ENCODE peak calls at places on chromosomes 12 and 14, in nine cellular contexts. One of them, this sample, is unnamed.

GRCh38 chr12:113403435-113404415 is at the start of gene SDS:
- DNase-seq in hepatocyte: peak
- DNase-seq in osteocyte: no peak
- DNase-seq in Calu3: peak
- DNase-seq in Peyer's patch: no peak
- DNase-seq in tibial nerve: no peak
- DNase-seq in vagina: no peak
- DNase-seq in dorsolateral prefrontal cortex: peak
- DNase-seq in psoas muscle: no peak
- DNase-seq in this sample: no peak

GRCh38 chr14:85024931-85025330 is 505.0 kb upstream of the FLRT2 start:
- DNase-seq in tibial nerve: no peak
- DNase-seq in dorsolateral prefrontal cortex: no peak
- DNase-seq in osteocyte: no peak
- DNase-seq in Calu3: no peak
- DNase-seq in Peyer's patch: no peak
- DNase-seq in hepatocyte: no peak
- DNase-seq in psoas muscle: no peak
- DNase-seq in vagina: no peak
- DNase-seq in this sample: no peak

GRCh38 chr12:104938371-104938770 is 19.7 kb downstream of the SLC41A2 start:
- DNase-seq in vagina: no peak
- DNase-seq in psoas muscle: no peak
- DNase-seq in tibial nerve: no peak
- DNase-seq in osteocyte: no peak
- DNase-seq in Calu3: no peak
- DNase-seq in Peyer's patch: no peak
- DNase-seq in hepatocyte: no peak
- DNase-seq in dorsolateral prefrontal cortex: no peak
- DNase-seq in this sample: no peak

GRCh38 chr12:92649511-92650227 is 53.1 kb upstream of the PLEKHG7 start:
- DNase-seq in hepatocyte: peak
- DNase-seq in vagina: no peak
- DNase-seq in Peyer's patch: no peak
- DNase-seq in Calu3: peak
- DNase-seq in osteocyte: no peak
- DNase-seq in psoas muscle: no peak
- DNase-seq in tibial nerve: no peak
- DNase-seq in dorsolateral prefrontal cortex: no peak
- DNase-seq in this sample: peak

GRCh38 chr12:78929075-78929418 is 64.5 kb downstream of the SYT1 start:
- DNase-seq in Calu3: peak
- DNase-seq in hepatocyte: no peak
- DNase-seq in tibial nerve: no peak
- DNase-seq in Peyer's patch: no peak
- DNase-seq in dorsolateral prefrontal cortex: no peak
- DNase-seq in osteocyte: no peak
- DNase-seq in psoas muscle: no peak
- DNase-seq in vagina: no peak
- DNase-seq in this sample: no peak

GRCh38 chr12:100453953-100454352 is 19.7 kb upstream of the NR1H4 start:
- DNase-seq in tibial nerve: no peak
- DNase-seq in Peyer's patch: no peak
- DNase-seq in dorsolateral prefrontal cortex: no peak
- DNase-seq in hepatocyte: no peak
- DNase-seq in osteocyte: no peak
- DNase-seq in vagina: no peak
- DNase-seq in psoas muscle: no peak
- DNase-seq in Calu3: no peak
- DNase-seq in this sample: no peak

GRCh38 chr12:67039995-67040860 is 228.9 kb upstream of the CAND1 start:
- DNase-seq in tibial nerve: no peak
- DNase-seq in Calu3: no peak
- DNase-seq in osteocyte: no peak
- DNase-seq in hepatocyte: no peak
- DNase-seq in dorsolateral prefrontal cortex: no peak
- DNase-seq in psoas muscle: no peak
- DNase-seq in vagina: no peak
- DNase-seq in Peyer's patch: no peak
- DNase-seq in this sample: no peak

GRCh38 chr12:100348657-100349454 is 8.0 kb upstream of the SLC17A8 start:
- DNase-seq in Calu3: no peak
- DNase-seq in hepatocyte: peak
- DNase-seq in psoas muscle: no peak
- DNase-seq in dorsolateral prefrontal cortex: no peak
- DNase-seq in Peyer's patch: no peak
- DNase-seq in osteocyte: no peak
- DNase-seq in tibial nerve: no peak
- DNase-seq in vagina: no peak
- DNase-seq in this sample: peak

GRCh38 chr14:62736426-62737043 is 308.7 kb downstream of the KCNH5 start:
- DNase-seq in dorsolateral prefrontal cortex: no peak
- DNase-seq in Calu3: no peak
- DNase-seq in osteocyte: no peak
- DNase-seq in Peyer's patch: no peak
- DNase-seq in tibial nerve: no peak
- DNase-seq in psoas muscle: no peak
- DNase-seq in hepatocyte: no peak
- DNase-seq in vagina: no peak
- DNase-seq in this sample: no peak

GRCh38 chr12:27474344-27474743 is 27.8 kb downstream of the SMCO2 start:
- DNase-seq in dorsolateral prefrontal cortex: no peak
- DNase-seq in Peyer's patch: no peak
- DNase-seq in vagina: no peak
- DNase-seq in tibial nerve: no peak
- DNase-seq in osteocyte: no peak
- DNase-seq in psoas muscle: no peak
- DNase-seq in Calu3: no peak
- DNase-seq in hepatocyte: no peak
- DNase-seq in this sample: no peak

GRCh38 chr12:131091413-131091975 is 137.8 kb downstream of the ADGRD1 start:
- DNase-seq in vagina: no peak
- DNase-seq in psoas muscle: no peak
- DNase-seq in dorsolateral prefrontal cortex: peak
- DNase-seq in tibial nerve: peak
- DNase-seq in Calu3: no peak
- DNase-seq in Peyer's patch: no peak
- DNase-seq in osteocyte: peak
- DNase-seq in hepatocyte: no peak
- DNase-seq in this sample: no peak

GRCh38 chr12:28776913-28777312 is 372.2 kb upstream of the FAR2 start:
- DNase-seq in Calu3: no peak
- DNase-seq in dorsolateral prefrontal cortex: no peak
- DNase-seq in tibial nerve: no peak
- DNase-seq in vagina: no peak
- DNase-seq in hepatocyte: no peak
- DNase-seq in osteocyte: no peak
- DNase-seq in psoas muscle: no peak
- DNase-seq in Peyer's patch: no peak
- DNase-seq in this sample: no peak

GRCh38 chr12:56631790-56632700 is 1.9 kb upstream of the BAZ2A start:
- DNase-seq in vagina: no peak
- DNase-seq in psoas muscle: peak
- DNase-seq in osteocyte: no peak
- DNase-seq in dorsolateral prefrontal cortex: no peak
- DNase-seq in tibial nerve: peak
- DNase-seq in Calu3: peak
- DNase-seq in Peyer's patch: peak
- DNase-seq in hepatocyte: peak
- DNase-seq in this sample: no peak

DNA sequence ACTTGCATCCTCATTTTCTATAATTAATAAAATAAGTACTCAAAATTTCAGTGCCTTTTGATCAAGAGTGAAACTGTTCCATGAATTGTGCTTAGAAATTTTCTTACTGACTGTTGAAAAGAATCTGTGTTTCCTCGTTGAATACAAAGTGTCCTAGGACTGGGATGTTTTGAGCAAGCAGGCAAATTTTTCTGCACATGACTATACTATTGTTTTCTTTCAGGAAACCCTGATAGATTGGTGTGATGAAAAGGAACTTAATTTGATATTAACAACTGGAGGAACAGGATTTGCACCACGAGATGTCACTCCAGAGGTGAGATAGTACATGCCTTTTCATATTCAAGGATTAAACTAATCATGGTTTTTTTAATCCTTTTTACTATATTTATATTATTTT is 316.3 kb downstream of the GPHN start:
- DNase-seq in Peyer's patch: no peak
- DNase-seq in hepatocyte: no peak
- DNase-seq in Calu3: no peak
- DNase-seq in dorsolateral prefrontal cortex: no peak
- DNase-seq in psoas muscle: no peak
- DNase-seq in tibial nerve: no peak
- DNase-seq in vagina: no peak
- DNase-seq in osteocyte: no peak
- DNase-seq in this sample: no peak
- TF ChIP-seq CTCF in Peyer's patch: no peak
- TF ChIP-seq CTCF in hepatocyte: no peak
- TF ChIP-seq CTCF in Calu3: no peak
- TF ChIP-seq CTCF in dorsolateral prefrontal cortex: no peak
- TF ChIP-seq CTCF in psoas muscle: no peak
- TF ChIP-seq CTCF in tibial nerve: no peak
- TF ChIP-seq CTCF in vagina: no peak
- TF ChIP-seq CTCF in osteocyte: no peak
- TF ChIP-seq CTCF in this sample: no peak

DNA sequence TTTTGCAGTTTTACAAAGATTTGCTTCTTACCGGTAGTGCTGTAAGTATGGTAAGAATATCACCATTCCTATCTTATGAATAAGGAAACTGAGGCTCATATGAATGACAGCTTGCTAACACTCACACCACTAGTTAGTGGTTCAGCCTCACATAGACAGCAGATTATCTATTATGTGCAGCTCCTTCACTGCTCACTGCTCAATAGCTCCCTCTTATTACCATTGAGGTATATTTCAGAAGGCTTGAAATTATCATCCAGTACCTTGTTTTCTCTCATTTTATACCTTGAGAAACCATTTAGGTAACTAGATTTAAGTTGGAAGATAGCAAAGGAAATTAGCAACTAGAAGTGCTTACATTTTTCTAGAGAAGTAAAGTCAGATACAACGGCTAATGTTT is 15.5 kb downstream of the RIC8B start:
- DNase-seq in hepatocyte: no peak
- DNase-seq in dorsolateral prefrontal cortex: no peak
- DNase-seq in Calu3: no peak
- DNase-seq in Peyer's patch: no peak
- DNase-seq in psoas muscle: no peak
- DNase-seq in tibial nerve: no peak
- DNase-seq in vagina: no peak
- DNase-seq in osteocyte: no peak
- DNase-seq in this sample: no peak
- TF ChIP-seq CTCF in hepatocyte: peak
- TF ChIP-seq CTCF in dorsolateral prefrontal cortex: no peak
- TF ChIP-seq CTCF in Calu3: no peak
- TF ChIP-seq CTCF in Peyer's patch: peak
- TF ChIP-seq CTCF in psoas muscle: no peak
- TF ChIP-seq CTCF in tibial nerve: no peak
- TF ChIP-seq CTCF in vagina: no peak
- TF ChIP-seq CTCF in osteocyte: peak
- TF ChIP-seq CTCF in this sample: peak

GRCh38 chr14:55057919-55058318 is 6.5 kb downstream of the MAPK1IP1L start:
- DNase-seq in Calu3: no peak
- DNase-seq in psoas muscle: no peak
- DNase-seq in Peyer's patch: no peak
- DNase-seq in tibial nerve: no peak
- DNase-seq in osteocyte: no peak
- DNase-seq in vagina: no peak
- DNase-seq in dorsolateral prefrontal cortex: no peak
- DNase-seq in hepatocyte: no peak
- DNase-seq in this sample: no peak

GRCh38 chr14:55066223-55066622 is 14.8 kb downstream of the MAPK1IP1L start:
- DNase-seq in dorsolateral prefrontal cortex: no peak
- DNase-seq in vagina: no peak
- DNase-seq in tibial nerve: no peak
- DNase-seq in Peyer's patch: no peak
- DNase-seq in psoas muscle: no peak
- DNase-seq in Calu3: no peak
- DNase-seq in osteocyte: no peak
- DNase-seq in hepatocyte: no peak
- DNase-seq in this sample: no peak

GRCh38 chr14:55065411-55065810 is 14.0 kb downstream of the MAPK1IP1L start:
- DNase-seq in osteocyte: no peak
- DNase-seq in vagina: no peak
- DNase-seq in Peyer's patch: no peak
- DNase-seq in Calu3: no peak
- DNase-seq in psoas muscle: no peak
- DNase-seq in hepatocyte: no peak
- DNase-seq in tibial nerve: no peak
- DNase-seq in dorsolateral prefrontal cortex: no peak
- DNase-seq in this sample: no peak

GRCh38 chr14:55059333-55059732 is 7.9 kb downstream of the MAPK1IP1L start:
- DNase-seq in osteocyte: no peak
- DNase-seq in psoas muscle: no peak
- DNase-seq in dorsolateral prefrontal cortex: no peak
- DNase-seq in tibial nerve: no peak
- DNase-seq in Calu3: no peak
- DNase-seq in vagina: no peak
- DNase-seq in Peyer's patch: no peak
- DNase-seq in hepatocyte: no peak
- DNase-seq in this sample: no peak

DNA sequence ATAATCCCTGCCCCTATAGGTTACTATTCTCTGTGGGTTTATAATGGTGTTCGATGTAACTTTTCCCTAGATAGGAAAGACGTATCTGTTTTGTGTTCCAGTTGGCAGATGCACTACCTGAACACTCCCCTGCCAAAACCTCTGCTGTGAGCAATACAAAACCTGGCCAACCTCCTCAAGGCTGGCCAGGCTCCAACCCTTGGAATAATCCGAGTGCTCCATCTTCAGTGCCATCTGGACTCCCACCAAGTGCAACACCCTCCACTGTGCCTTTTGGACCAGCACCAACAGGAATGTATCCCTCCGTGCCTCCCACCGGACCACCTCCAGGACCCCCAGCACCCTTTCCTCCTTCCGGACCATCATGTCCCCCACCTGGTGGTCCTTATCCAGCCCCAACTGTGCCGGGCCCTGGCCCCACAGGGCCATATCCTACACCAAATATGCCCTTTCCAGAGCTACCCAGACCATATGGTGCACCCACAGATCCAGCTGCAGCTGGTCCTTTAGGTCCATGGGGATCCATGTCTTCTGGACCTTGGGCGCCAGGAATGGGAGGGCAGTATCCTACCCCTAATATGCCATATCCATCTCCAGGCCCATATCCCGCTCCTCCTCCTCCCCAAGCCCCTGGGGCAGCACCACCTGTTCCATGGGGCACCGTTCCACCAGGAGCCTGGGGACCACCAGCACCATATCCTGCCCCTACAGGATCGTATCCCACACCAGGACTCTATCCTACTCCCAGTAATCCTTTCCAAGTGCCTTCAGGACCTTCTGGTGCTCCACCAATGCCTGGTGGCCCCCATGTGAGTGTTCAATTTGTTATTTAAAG is 11.3 kb downstream of the MAPK1IP1L start:
- DNase-seq in hepatocyte: no peak
- DNase-seq in Peyer's patch: no peak
- DNase-seq in osteocyte: no peak
- DNase-seq in tibial nerve: no peak
- DNase-seq in dorsolateral prefrontal cortex: no peak
- DNase-seq in vagina: no peak
- DNase-seq in psoas muscle: peak
- DNase-seq in Calu3: no peak
- DNase-seq in this sample: no peak
- TF ChIP-seq CTCF in hepatocyte: no peak
- TF ChIP-seq CTCF in Peyer's patch: no peak
- TF ChIP-seq CTCF in osteocyte: no peak
- TF ChIP-seq CTCF in tibial nerve: no peak
- TF ChIP-seq CTCF in dorsolateral prefrontal cortex: no peak
- TF ChIP-seq CTCF in vagina: no peak
- TF ChIP-seq CTCF in psoas muscle: no peak
- TF ChIP-seq CTCF in Calu3: no peak
- TF ChIP-seq CTCF in this sample: no peak

GRCh38 chr14:79419571-79420327 is 791.6 kb downstream of the DIO2 start:
- DNase-seq in hepatocyte: peak
- DNase-seq in vagina: no peak
- DNase-seq in osteocyte: no peak
- DNase-seq in dorsolateral prefrontal cortex: no peak
- DNase-seq in Calu3: no peak
- DNase-seq in tibial nerve: no peak
- DNase-seq in Peyer's patch: no peak
- DNase-seq in psoas muscle: no peak
- DNase-seq in this sample: no peak
- TF ChIP-seq CTCF in hepatocyte: no peak
- TF ChIP-seq CTCF in vagina: no peak
- TF ChIP-seq CTCF in osteocyte: no peak
- TF ChIP-seq CTCF in dorsolateral prefrontal cortex: no peak
- TF ChIP-seq CTCF in Calu3: no peak
- TF ChIP-seq CTCF in tibial nerve: no peak
- TF ChIP-seq CTCF in Peyer's patch: no peak
- TF ChIP-seq CTCF in psoas muscle: no peak
- TF ChIP-seq CTCF in this sample: no peak

This sample was measured in Panc1.